ENCODE peak calls at places on chromosomes 3 and 15, in six cellular contexts. One of them, this sample, is unnamed.

GRCh38 chr15:59116141-59116540 is 11.2 kb downstream of the CCNB2 start:
- DNase-seq in M059J: no peak
- DNase-seq in activated effector memory CD4-positive, alpha-beta T cell treated with anti-CD3 and anti-CD28 coated beads, Interleukin-2, amount 50 U/mL, for 16 hours: no peak
- DNase-seq in mucosa of gallbladder: no peak
- DNase-seq in posterior vena cava: no peak
- DNase-seq in Karpas-422: no peak
- DNase-seq in this sample: no peak

GRCh38 chr3:122403489-122403888 is 12.4 kb downstream of the WDR5B start:
- DNase-seq in activated effector memory CD4-positive, alpha-beta T cell treated with anti-CD3 and anti-CD28 coated beads, Interleukin-2, amount 50 U/mL, for 16 hours: no peak
- DNase-seq in Karpas-422: no peak
- DNase-seq in mucosa of gallbladder: no peak
- DNase-seq in M059J: peak
- DNase-seq in posterior vena cava: no peak
- DNase-seq in this sample: peak

GRCh38 chr3:197394464-197395321 is 96.3 kb upstream of the DLG1 start:
- DNase-seq in Karpas-422: no peak
- DNase-seq in M059J: peak
- DNase-seq in activated effector memory CD4-positive, alpha-beta T cell treated with anti-CD3 and anti-CD28 coated beads, Interleukin-2, amount 50 U/mL, for 16 hours: peak
- DNase-seq in mucosa of gallbladder: peak
- DNase-seq in posterior vena cava: peak
- DNase-seq in this sample: peak

GRCh38 chr3:33980252-33980651 is 181.8 kb downstream of the PDCD6IP start:
- DNase-seq in posterior vena cava: no peak
- DNase-seq in activated effector memory CD4-positive, alpha-beta T cell treated with anti-CD3 and anti-CD28 coated beads, Interleukin-2, amount 50 U/mL, for 16 hours: no peak
- DNase-seq in M059J: peak
- DNase-seq in mucosa of gallbladder: peak
- DNase-seq in Karpas-422: peak
- DNase-seq in this sample: peak

GRCh38 chr3:23762214-23763039 is 43.3 kb upstream of the UBE2E1 start:
- DNase-seq in posterior vena cava: no peak
- DNase-seq in M059J: no peak
- DNase-seq in activated effector memory CD4-positive, alpha-beta T cell treated with anti-CD3 and anti-CD28 coated beads, Interleukin-2, amount 50 U/mL, for 16 hours: no peak
- DNase-seq in Karpas-422: peak
- DNase-seq in mucosa of gallbladder: no peak
- DNase-seq in this sample: no peak

GRCh38 chr15:91589360-91589759 is 264.1 kb upstream of the SLCO3A1 start:
- DNase-seq in activated effector memory CD4-positive, alpha-beta T cell treated with anti-CD3 and anti-CD28 coated beads, Interleukin-2, amount 50 U/mL, for 16 hours: no peak
- DNase-seq in Karpas-422: peak
- DNase-seq in M059J: no peak
- DNase-seq in mucosa of gallbladder: no peak
- DNase-seq in posterior vena cava: no peak
- DNase-seq in this sample: no peak

GRCh38 chr3:149122716-149123578 is 6.5 kb upstream of the HPS3 start:
- DNase-seq in mucosa of gallbladder: no peak
- DNase-seq in Karpas-422: no peak
- DNase-seq in posterior vena cava: no peak
- DNase-seq in activated effector memory CD4-positive, alpha-beta T cell treated with anti-CD3 and anti-CD28 coated beads, Interleukin-2, amount 50 U/mL, for 16 hours: no peak
- DNase-seq in M059J: peak
- DNase-seq in this sample: peak

GRCh38 chr15:27172821-27173220 is 201.8 kb downstream of the GABRG3 start:
- DNase-seq in posterior vena cava: no peak
- DNase-seq in Karpas-422: no peak
- DNase-seq in mucosa of gallbladder: no peak
- DNase-seq in M059J: no peak
- DNase-seq in activated effector memory CD4-positive, alpha-beta T cell treated with anti-CD3 and anti-CD28 coated beads, Interleukin-2, amount 50 U/mL, for 16 hours: no peak
- DNase-seq in this sample: no peak

GRCh38 chr3:112979244-112979832 is 4.4 kb upstream of the CD200R1 start:
- DNase-seq in activated effector memory CD4-positive, alpha-beta T cell treated with anti-CD3 and anti-CD28 coated beads, Interleukin-2, amount 50 U/mL, for 16 hours: no peak
- DNase-seq in posterior vena cava: no peak
- DNase-seq in Karpas-422: peak
- DNase-seq in M059J: peak
- DNase-seq in mucosa of gallbladder: no peak
- DNase-seq in this sample: peak

GRCh38 chr3:48599077-48599501 is 4.0 kb upstream of the COL7A1 start:
- DNase-seq in posterior vena cava: no peak
- DNase-seq in mucosa of gallbladder: no peak
- DNase-seq in M059J: no peak
- DNase-seq in activated effector memory CD4-positive, alpha-beta T cell treated with anti-CD3 and anti-CD28 coated beads, Interleukin-2, amount 50 U/mL, for 16 hours: no peak
- DNase-seq in Karpas-422: no peak
- DNase-seq in this sample: no peak

GRCh38 chr3:13025778-13026518 is 47.3 kb downstream of the IQSEC1 start:
- DNase-seq in Karpas-422: no peak
- DNase-seq in activated effector memory CD4-positive, alpha-beta T cell treated with anti-CD3 and anti-CD28 coated beads, Interleukin-2, amount 50 U/mL, for 16 hours: no peak
- DNase-seq in M059J: no peak
- DNase-seq in posterior vena cava: peak
- DNase-seq in mucosa of gallbladder: no peak
- DNase-seq in this sample: no peak

GRCh38 chr15:96341465-96342142 is 11.1 kb downstream of the NR2F2 start:
- DNase-seq in activated effector memory CD4-positive, alpha-beta T cell treated with anti-CD3 and anti-CD28 coated beads, Interleukin-2, amount 50 U/mL, for 16 hours: no peak
- DNase-seq in M059J: no peak
- DNase-seq in mucosa of gallbladder: peak
- DNase-seq in posterior vena cava: peak
- DNase-seq in Karpas-422: no peak
- DNase-seq in this sample: no peak

GRCh38 chr3:153285194-153285641 is 123.2 kb downstream of the RAP2B start:
- DNase-seq in mucosa of gallbladder: no peak
- DNase-seq in posterior vena cava: no peak
- DNase-seq in activated effector memory CD4-positive, alpha-beta T cell treated with anti-CD3 and anti-CD28 coated beads, Interleukin-2, amount 50 U/mL, for 16 hours: no peak
- DNase-seq in Karpas-422: no peak
- DNase-seq in M059J: peak
- DNase-seq in this sample: peak

GRCh38 chr3:30426319-30426993 is 179.9 kb upstream of the TGFBR2 start:
- DNase-seq in mucosa of gallbladder: peak
- DNase-seq in Karpas-422: no peak
- DNase-seq in M059J: no peak
- DNase-seq in activated effector memory CD4-positive, alpha-beta T cell treated with anti-CD3 and anti-CD28 coated beads, Interleukin-2, amount 50 U/mL, for 16 hours: no peak
- DNase-seq in posterior vena cava: peak
- DNase-seq in this sample: peak

GRCh38 chr3:94303897-94304296 is 241.0 kb downstream of the NSUN3 start:
- DNase-seq in M059J: no peak
- DNase-seq in mucosa of gallbladder: no peak
- DNase-seq in Karpas-422: peak
- DNase-seq in posterior vena cava: no peak
- DNase-seq in activated effector memory CD4-positive, alpha-beta T cell treated with anti-CD3 and anti-CD28 coated beads, Interleukin-2, amount 50 U/mL, for 16 hours: no peak
- DNase-seq in this sample: peak

GRCh38 chr3:123750209-123750608 is 133.9 kb downstream of the MYLK start:
- DNase-seq in M059J: peak
- DNase-seq in activated effector memory CD4-positive, alpha-beta T cell treated with anti-CD3 and anti-CD28 coated beads, Interleukin-2, amount 50 U/mL, for 16 hours: no peak
- DNase-seq in mucosa of gallbladder: no peak
- DNase-seq in posterior vena cava: no peak
- DNase-seq in Karpas-422: no peak
- DNase-seq in this sample: peak

GRCh38 chr15:28124841-28125240 is 25.7 kb upstream of the OCA2 start:
- DNase-seq in activated effector memory CD4-positive, alpha-beta T cell treated with anti-CD3 and anti-CD28 coated beads, Interleukin-2, amount 50 U/mL, for 16 hours: peak
- DNase-seq in mucosa of gallbladder: no peak
- DNase-seq in M059J: no peak
- DNase-seq in Karpas-422: no peak
- DNase-seq in posterior vena cava: no peak
- DNase-seq in this sample: no peak

GRCh38 chr3:58271901-58272501 is 34.0 kb upstream of the RPP14 start:
- DNase-seq in activated effector memory CD4-positive, alpha-beta T cell treated with anti-CD3 and anti-CD28 coated beads, Interleukin-2, amount 50 U/mL, for 16 hours: no peak
- DNase-seq in Karpas-422: no peak
- DNase-seq in posterior vena cava: no peak
- DNase-seq in M059J: peak
- DNase-seq in mucosa of gallbladder: no peak
- DNase-seq in this sample: peak

GRCh38 chr3:135168822-135169221 is 373.8 kb downstream of the EPHB1 start:
- DNase-seq in mucosa of gallbladder: no peak
- DNase-seq in M059J: no peak
- DNase-seq in posterior vena cava: no peak
- DNase-seq in Karpas-422: no peak
- DNase-seq in activated effector memory CD4-positive, alpha-beta T cell treated with anti-CD3 and anti-CD28 coated beads, Interleukin-2, amount 50 U/mL, for 16 hours: no peak
- DNase-seq in this sample: no peak

GRCh38 chr15:51299187-51300015 is 39.0 kb downstream of the CYP19A1 start:
- DNase-seq in activated effector memory CD4-positive, alpha-beta T cell treated with anti-CD3 and anti-CD28 coated beads, Interleukin-2, amount 50 U/mL, for 16 hours: no peak
- DNase-seq in mucosa of gallbladder: no peak
- DNase-seq in Karpas-422: no peak
- DNase-seq in M059J: no peak
- DNase-seq in posterior vena cava: no peak
- DNase-seq in this sample: no peak

GRCh38 chr15:90126022-90126421 is 23.8 kb upstream of the IDH2 start:
- DNase-seq in activated effector memory CD4-positive, alpha-beta T cell treated with anti-CD3 and anti-CD28 coated beads, Interleukin-2, amount 50 U/mL, for 16 hours: no peak
- DNase-seq in Karpas-422: no peak
- DNase-seq in mucosa of gallbladder: peak
- DNase-seq in M059J: no peak
- DNase-seq in posterior vena cava: no peak
- DNase-seq in this sample: no peak

GRCh38 chr15:48825075-48825474 is 14.2 kb upstream of the CEP152 start:
- DNase-seq in activated effector memory CD4-positive, alpha-beta T cell treated with anti-CD3 and anti-CD28 coated beads, Interleukin-2, amount 50 U/mL, for 16 hours: no peak
- DNase-seq in M059J: no peak
- DNase-seq in Karpas-422: no peak
- DNase-seq in posterior vena cava: no peak
- DNase-seq in mucosa of gallbladder: no peak
- DNase-seq in this sample: no peak

GRCh38 chr3:193231201-193231600 is 9.8 kb upstream of the PLAAT1 start:
- DNase-seq in Karpas-422: no peak
- DNase-seq in mucosa of gallbladder: no peak
- DNase-seq in M059J: no peak
- DNase-seq in posterior vena cava: no peak
- DNase-seq in activated effector memory CD4-positive, alpha-beta T cell treated with anti-CD3 and anti-CD28 coated beads, Interleukin-2, amount 50 U/mL, for 16 hours: no peak
- DNase-seq in this sample: no peak

GRCh38 chr3:196737655-196738054 is 2.0 kb upstream of the PAK2 start:
- DNase-seq in Karpas-422: no peak
- DNase-seq in posterior vena cava: no peak
- DNase-seq in M059J: no peak
- DNase-seq in activated effector memory CD4-positive, alpha-beta T cell treated with anti-CD3 and anti-CD28 coated beads, Interleukin-2, amount 50 U/mL, for 16 hours: no peak
- DNase-seq in mucosa of gallbladder: no peak
- DNase-seq in this sample: no peak

GRCh38 chr3:127408684-127409420 is 121.0 kb upstream of the PRR20G start:
- DNase-seq in mucosa of gallbladder: no peak
- DNase-seq in M059J: no peak
- DNase-seq in posterior vena cava: peak
- DNase-seq in activated effector memory CD4-positive, alpha-beta T cell treated with anti-CD3 and anti-CD28 coated beads, Interleukin-2, amount 50 U/mL, for 16 hours: peak
- DNase-seq in Karpas-422: peak
- DNase-seq in this sample: no peak

GRCh38 chr3:22836131-22836530 is 367.0 kb upstream of the UBE2E2 start:
- DNase-seq in Karpas-422: no peak
- DNase-seq in mucosa of gallbladder: no peak
- DNase-seq in activated effector memory CD4-positive, alpha-beta T cell treated with anti-CD3 and anti-CD28 coated beads, Interleukin-2, amount 50 U/mL, for 16 hours: no peak
- DNase-seq in M059J: no peak
- DNase-seq in posterior vena cava: no peak
- DNase-seq in this sample: no peak

GRCh38 chr15:77069521-77070121 is 1.3 kb downstream of the TSPAN3 start:
- DNase-seq in M059J: no peak
- DNase-seq in mucosa of gallbladder: peak
- DNase-seq in posterior vena cava: no peak
- DNase-seq in activated effector memory CD4-positive, alpha-beta T cell treated with anti-CD3 and anti-CD28 coated beads, Interleukin-2, amount 50 U/mL, for 16 hours: no peak
- DNase-seq in Karpas-422: no peak
- DNase-seq in this sample: no peak

GRCh38 chr15:30990036-30990435 is 1.4 kb downstream of the MTMR10 start:
- DNase-seq in Karpas-422: peak
- DNase-seq in posterior vena cava: no peak
- DNase-seq in activated effector memory CD4-positive, alpha-beta T cell treated with anti-CD3 and anti-CD28 coated beads, Interleukin-2, amount 50 U/mL, for 16 hours: no peak
- DNase-seq in M059J: no peak
- DNase-seq in mucosa of gallbladder: no peak
- DNase-seq in this sample: peak

This sample was measured in EL.